ENCODE peak calls at places on chromosome 17, in nine cellular contexts. R is fibroblast of mammary gland; I is WERI-Rb-1; L is ovary; N is activated CD8-positive, alpha-beta T cell treated with anti-CD3 and anti-CD28 coated beads for 36 hours; X is body of pancreas; A is A549; V is GM20000; D is right lobe of liver. M is an unnamed sample.

GRCh38 chr17:27849474-27850185 is 43.5 kb downstream of the LYRM9 start:
- DNase-seq in D (no peak), R (no peak), X (no peak), V (no peak), N (no peak), L (no peak), A (no peak), I (no peak), M (no peak)

GRCh38 chr17:6306820-6307219 is 128.1 kb downstream of the AIPL1 start:
- DNase-seq in D (no peak), N (no peak), X (no peak), L (no peak), R (no peak), I (no peak), A (no peak), V (no peak), M (no peak)

GRCh38 chr17:6479626-6480324 is 35.5 kb downstream of the PIMREG start:
- DNase-seq in V (no peak), D (no peak), R (no peak), N (no peak), I (peak), A (no peak), X (no peak), L (no peak), M (no peak)

GRCh38 chr17:60154616-60155426 is 5.0 kb downstream of the CA4 start:
- DNase-seq in A (no peak), R (peak), I (peak), L (no peak), D (no peak), V (no peak), N (no peak), X (peak), M (no peak)

GRCh38 chr17:82668631-82669099 is 20.4 kb upstream of the WDR45B start:
- DNase-seq in V (peak), R (peak), D (peak), I (peak), A (peak), N (peak), L (peak), X (peak), M (peak)

GRCh38 chr17:68522266-68522665 is 10.0 kb downstream of the PRKAR1A start:
- DNase-seq in V (no peak), R (no peak), D (no peak), A (no peak), X (no peak), N (no peak), L (no peak), I (no peak), M (no peak)

GRCh38 chr17:82156284-82156925 is 56.2 kb downstream of the CCDC57 start:
- DNase-seq in N (no peak), X (no peak), L (no peak), A (no peak), D (no peak), I (no peak), R (no peak), V (no peak), M (no peak)

GRCh38 chr17:80596760-80597608 is 52.3 kb downstream of the RPTOR start:
- DNase-seq in L (no peak), D (no peak), I (no peak), N (peak), R (peak), A (no peak), V (no peak), X (no peak), M (no peak)

DNA sequence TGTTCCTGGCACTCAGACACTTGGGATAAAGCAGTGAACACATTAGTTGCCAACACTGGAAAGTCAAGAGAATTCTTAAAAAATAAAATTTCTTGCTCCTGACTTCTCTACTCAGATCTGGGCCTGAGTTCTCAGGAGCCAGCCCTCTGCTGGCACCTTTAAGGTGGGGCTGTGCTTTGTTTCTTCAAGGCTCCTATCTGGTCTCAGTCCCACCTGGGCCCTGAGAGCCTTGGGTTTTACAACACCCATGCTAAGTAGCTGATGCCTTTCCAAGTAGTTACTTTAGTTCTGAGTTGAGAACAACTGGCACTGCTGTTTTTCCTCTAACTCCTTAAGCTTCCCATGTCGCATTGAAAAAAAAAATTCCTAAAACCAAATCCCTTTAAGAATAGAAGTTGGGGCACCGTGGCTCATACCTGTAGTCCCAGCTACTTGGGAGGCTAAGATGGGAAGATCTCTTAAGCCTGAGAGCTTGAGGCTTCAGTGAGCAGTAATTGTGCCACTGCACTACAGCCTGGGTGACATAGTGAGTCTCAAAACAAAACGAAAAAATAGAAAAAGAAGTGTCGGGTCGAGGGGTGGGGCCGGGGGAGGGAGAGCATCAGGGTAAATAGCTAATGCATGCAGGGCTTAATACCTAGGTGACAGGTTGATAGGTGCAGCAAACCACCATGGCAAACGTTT is 16.6 kb downstream of the CHAD start:
- DNase-seq in X (no peak), V (no peak), R (no peak), D (no peak), I (no peak), L (no peak), N (no peak), A (no peak), M (no peak)
- TF ChIP-seq CTCF in X (no peak), V (no peak), R (no peak), D (no peak), I (no peak), L (no peak), N (no peak), A (no peak), M (no peak)

GRCh38 chr17:66210208-66210574 is 18.3 kb upstream of the CEP112 start:
- DNase-seq in X (no peak), N (no peak), I (no peak), D (no peak), L (no peak), R (no peak), V (no peak), A (no peak), M (no peak)
- TF ChIP-seq CTCF in X (no peak), N (no peak), I (no peak), D (no peak), L (no peak), R (no peak), V (no peak), A (no peak), M (no peak)

GRCh38 chr17:72682597-72682996 is 409.9 kb downstream of the SLC39A11 start:
- DNase-seq in A (peak), L (no peak), V (no peak), N (no peak), D (no peak), I (no peak), R (peak), X (no peak), M (no peak)

GRCh38 chr17:72672729-72673128 is 419.8 kb downstream of the SLC39A11 start:
- DNase-seq in D (no peak), R (no peak), I (no peak), L (no peak), N (no peak), X (no peak), V (no peak), A (no peak), M (no peak)

GRCh38 chr17:72677108-72677507 is 415.4 kb downstream of the SLC39A11 start:
- DNase-seq in X (no peak), N (no peak), V (no peak), R (no peak), D (no peak), L (no peak), A (no peak), I (no peak), M (no peak)

GRCh38 chr17:72681844-72682243 is 410.6 kb downstream of the SLC39A11 start:
- DNase-seq in X (no peak), A (no peak), R (no peak), L (no peak), V (no peak), D (no peak), I (no peak), N (no peak), M (no peak)

DNA sequence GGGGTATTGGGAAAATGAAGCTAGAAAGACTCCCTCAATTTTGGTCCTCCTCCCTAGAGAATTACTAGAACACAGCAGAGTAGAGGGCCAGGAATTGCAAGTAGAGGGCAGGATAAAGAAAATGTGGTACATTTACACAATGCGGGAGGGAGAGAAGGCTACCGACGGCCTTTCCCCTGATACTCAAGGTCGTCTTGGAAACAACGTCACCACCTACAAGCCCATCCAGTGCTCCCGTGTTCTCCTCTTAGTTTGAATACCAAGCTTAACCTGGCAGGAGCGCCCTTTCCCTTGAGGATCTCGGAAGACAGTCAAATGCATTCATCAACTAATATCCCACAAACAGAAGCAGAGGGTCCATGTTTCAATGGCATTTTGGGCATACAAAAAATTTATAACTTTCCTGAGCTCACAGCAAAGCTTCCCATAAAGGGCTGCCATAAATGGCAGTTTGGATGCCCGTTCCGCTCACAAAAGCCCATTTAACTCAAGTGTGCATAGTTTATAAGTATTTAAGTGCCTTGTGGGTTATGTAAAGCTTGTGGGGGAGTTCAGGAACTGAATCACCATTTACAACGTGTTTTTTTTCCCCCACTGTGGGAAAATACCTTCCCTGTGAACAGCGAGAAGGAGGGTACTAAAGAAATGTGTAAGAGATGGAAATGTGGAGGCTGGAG is 414.6 kb downstream of the SLC39A11 start:
- DNase-seq in X (no peak), N (no peak), A (no peak), R (peak), I (no peak), L (no peak), V (no peak), D (no peak), M (no peak)
- TF ChIP-seq CTCF in X (no peak), N (no peak), A (no peak), R (no peak), I (no peak), L (no peak), V (no peak), D (no peak), M (no peak)

GRCh38 chr17:75263051-75263450 is 1.4 kb downstream of the MRPS7 start:
- DNase-seq in L (no peak), R (no peak), V (no peak), X (no peak), N (no peak), I (no peak), A (no peak), D (no peak), M (no peak)
- TF ChIP-seq CTCF in L (no peak), R (no peak), V (no peak), X (no peak), N (no peak), I (no peak), A (no peak), D (no peak), M (no peak)

GRCh38 chr17:50697663-50698272 is 9.9 kb downstream of the ANKRD40 start:
- DNase-seq in A (no peak), D (no peak), I (no peak), V (no peak), X (no peak), R (no peak), N (no peak), L (no peak), M (no peak)
- TF ChIP-seq CTCF in A (peak), D (peak), I (peak), V (no peak), X (no peak), R (no peak), N (no peak), L (no peak), M (no peak)

GRCh38 chr17:46195217-46195855 is 2.1 kb upstream of the KANSL1 start:
- DNase-seq in V (no peak), L (no peak), A (no peak), X (no peak), N (no peak), D (no peak), I (no peak), R (no peak), M (no peak)
- TF ChIP-seq CTCF in V (no peak), L (no peak), A (no peak), X (no peak), N (no peak), D (no peak), I (no peak), R (no peak), M (no peak)

GRCh38 chr17:981292-981658 is 1.7 kb upstream of the NXN start:
- DNase-seq in A (no peak), R (no peak), I (no peak), X (no peak), D (no peak), V (no peak), N (no peak), L (no peak), M (no peak)
- TF ChIP-seq CTCF in A (no peak), R (no peak), I (no peak), X (no peak), D (no peak), V (no peak), N (peak), L (no peak), M (peak)

DNA sequence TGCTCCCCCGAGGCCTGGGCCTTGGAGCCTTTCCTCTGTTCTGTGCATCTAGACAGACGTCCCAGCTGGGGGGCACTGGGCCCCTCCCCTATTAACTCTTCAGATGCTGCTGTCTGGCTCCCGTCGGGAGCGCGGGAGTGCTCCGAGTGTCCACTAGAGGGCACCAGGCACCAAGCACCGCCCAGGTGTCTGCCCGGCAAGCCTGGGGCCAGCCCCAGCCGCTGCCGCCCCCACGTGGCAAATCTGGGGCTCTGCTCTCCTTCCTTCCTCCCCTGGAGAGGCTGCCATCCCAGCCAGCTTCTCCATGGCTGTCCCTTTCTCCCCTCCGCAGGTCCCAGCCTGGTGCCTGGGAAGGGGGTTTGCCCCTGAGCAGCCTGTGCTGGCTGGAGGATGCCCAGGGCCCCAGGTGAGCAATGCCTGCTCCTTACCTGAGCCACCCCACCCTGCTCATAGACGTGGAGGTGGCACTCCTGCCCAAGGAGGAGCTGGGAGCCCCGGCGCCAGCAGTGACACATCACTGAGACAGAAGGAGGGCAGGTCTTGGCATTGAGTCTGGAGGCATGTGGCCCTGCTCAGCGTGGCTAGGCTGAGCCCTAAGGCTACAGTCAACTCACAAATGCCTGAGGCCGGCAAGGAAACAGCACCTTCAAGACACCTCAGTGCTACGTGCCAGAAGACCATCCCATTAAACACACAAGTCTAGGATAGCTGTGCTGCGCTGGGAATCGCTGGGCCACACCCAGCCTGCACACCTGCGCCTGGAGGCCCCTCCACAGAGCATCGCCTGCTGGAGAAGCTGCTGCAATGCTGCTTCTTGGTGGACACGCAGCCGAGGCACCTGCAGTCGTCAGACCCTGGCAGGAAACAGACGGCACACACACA is 19.7 kb downstream of the TMEM235 start:
- DNase-seq in N (peak), V (peak), L (peak), A (peak), R (peak), D (peak), X (peak), I (peak), M (peak)
- TF ChIP-seq CTCF in N (peak), V (peak), L (peak), A (peak), R (peak), D (peak), X (peak), I (peak), M (peak)

M was measured in neural crest cell.